ENCODE peak calls at places on chromosomes 4 and X, in four cellular contexts. A is upper lobe of right lung, W is astrocyte of the spinal cord, M is lung microvascular endothelial cell. V is an unnamed sample.

GRCh38 chr4:42718336-42718735 is 61.4 kb upstream of the ATP8A1 start:
- DNase-seq in A (no peak), W (no peak), M (no peak), V (no peak)

GRCh38 chrX:53421772-53422090 is 723 bp downstream of the SMC1A start:
- DNase-seq in A (no peak), W (no peak), M (no peak), V (no peak)

GRCh38 chr4:87042986-87043820 is 108.4 kb downstream of the AFF1 start:
- DNase-seq in A (no peak), W (no peak), M (no peak), V (no peak)

GRCh38 chrX:47501226-47502071 is 18.4 kb upstream of the ZNF41 start:
- DNase-seq in A (no peak), W (peak; percentile 72), M (no peak), V (peak; percentile 44)

GRCh38 chrX:130691576-130691975 is 211.4 kb downstream of the ENOX2 start:
- DNase-seq in A (no peak), W (no peak), M (peak; percentile 33), V (no peak)

GRCh38 chr4:53100801-53101581 is 238.9 kb downstream of the RASL11B start:
- DNase-seq in A (no peak), W (peak; percentile 79), M (peak; percentile 78), V (peak; percentile 40)

GRCh38 chr4:153792007-153792892 is 3.4 kb upstream of the SFRP2 start:
- DNase-seq in A (peak; percentile 76), W (peak; percentile 34), M (no peak), V (peak; percentile 67)

GRCh38 chrX:67601771-67602170 is 58.0 kb downstream of the AR start:
- DNase-seq in A (no peak), W (peak; percentile 23), M (no peak), V (no peak)

GRCh38 chrX:155632424-155633100 is 19.8 kb upstream of the TMLHE start:
- DNase-seq in A (no peak), W (peak; percentile 8), M (peak; percentile 28), V (no peak)

GRCh38 chr4:10279261-10279660 is 162.7 kb upstream of the WDR1 start:
- DNase-seq in A (no peak), W (no peak), M (no peak), V (no peak)

GRCh38 chrX:155864655-155865054 is 16.5 kb upstream of the VAMP7 start:
- DNase-seq in A (no peak), W (no peak), M (peak; percentile 11), V (no peak)

GRCh38 chr4:62119195-62119594 is 919.1 kb downstream of the ADGRL3 start:
- DNase-seq in A (no peak), W (no peak), M (no peak), V (no peak)

GRCh38 chr4:101475246-101475645 is 127.9 kb upstream of the PPP3CA start:
- DNase-seq in A (no peak), W (no peak), M (no peak), V (no peak)

GRCh38 chr4:2059034-2059725 is at the start of gene NAT8L:
- DNase-seq in A (no peak), W (no peak), M (no peak), V (no peak)

GRCh38 chrX:15864629-15865028 is 10.0 kb upstream of the AP1S2 start:
- DNase-seq in A (no peak), W (peak; percentile 28), M (no peak), V (peak; percentile 89)

V was measured in mammary epithelial cell.